ENCODE peak calls at places on chromosomes 1 and 21, in nine cellular contexts. C, N, P, R, Y, E, G, K and H are unnamed samples.

GRCh38 chr21:26845066-26845749 is at the start of gene ADAMTS1:
- DNase-seq in C (peak), N (peak), K (peak), E (peak), G (peak), Y (peak), P (peak), R (peak), H (peak)

GRCh38 chr1:184194251-184194650 is 142.7 kb downstream of the TSEN15 start:
- DNase-seq in C (no peak), N (no peak), E (no peak), R (no peak), Y (no peak), G (no peak), K (peak), P (no peak), H (no peak)

GRCh38 chr1:7089485-7089884 is 304.2 kb downstream of the CAMTA1 start:
- DNase-seq in G (no peak), N (no peak), C (no peak), Y (no peak), K (no peak), E (no peak), P (no peak), R (no peak), H (no peak)

GRCh38 chr1:52423771-52424170 is 19.4 kb downstream of the PRPF38A start:
- DNase-seq in G (no peak), Y (no peak), N (peak), E (no peak), C (peak), P (no peak), K (no peak), R (no peak), H (no peak)

GRCh38 chr1:4653796-4654715 is at the start of gene AJAP1:
- DNase-seq in N (no peak), K (no peak), R (no peak), C (no peak), E (no peak), P (peak), Y (no peak), G (no peak), H (no peak)

GRCh38 chr1:55803429-55803828 is 588.3 kb upstream of the USP24 start:
- DNase-seq in N (no peak), G (no peak), E (no peak), C (no peak), K (no peak), R (peak), Y (no peak), P (no peak), H (no peak)

GRCh38 chr1:167503626-167504458 is 14.5 kb downstream of the CD247 start:
- DNase-seq in E (no peak), P (peak), G (no peak), Y (no peak), C (peak), N (no peak), R (no peak), K (no peak), H (no peak)

GRCh38 chr1:37244083-37244480 is 209.8 kb upstream of the GRIK3 start:
- DNase-seq in K (no peak), E (no peak), N (no peak), R (no peak), Y (no peak), G (no peak), P (no peak), C (no peak), H (no peak)

GRCh38 chr1:207025144-207025880 is 7.2 kb downstream of the C1orf116 start:
- DNase-seq in E (peak), P (peak), Y (peak), N (peak), K (peak), R (no peak), C (no peak), G (no peak), H (no peak)

GRCh38 chr21:15455819-15456462 is 273.8 kb upstream of the USP25 start:
- DNase-seq in K (no peak), P (no peak), R (no peak), N (no peak), Y (no peak), C (no peak), E (no peak), G (no peak), H (no peak)

GRCh38 chr1:54476231-54477109 is 70.3 kb upstream of the SSBP3 start:
- DNase-seq in P (peak), C (no peak), G (no peak), K (no peak), N (no peak), Y (no peak), R (no peak), E (no peak), H (no peak)

GRCh38 chr21:45322960-45323461 is 35.3 kb upstream of the POFUT2 start:
- DNase-seq in N (no peak), Y (no peak), G (no peak), P (peak), R (peak), C (no peak), K (no peak), E (no peak), H (no peak)

GRCh38 chr1:45822644-45823043 is 19.2 kb downstream of the MAST2 start:
- DNase-seq in Y (no peak), E (no peak), N (no peak), C (no peak), G (no peak), P (no peak), R (no peak), K (no peak), H (no peak)

GRCh38 chr1:151801310-151801820 is 3.9 kb downstream of the LINGO4 start:
- DNase-seq in E (no peak), P (peak), Y (no peak), C (no peak), N (no peak), G (no peak), K (no peak), R (no peak), H (peak)

GRCh38 chr1:26535201-26535600 is 5.6 kb downstream of the RPS6KA1 start:
- DNase-seq in G (no peak), R (no peak), K (no peak), Y (no peak), C (no peak), N (no peak), E (no peak), P (no peak), H (no peak)

GRCh38 chr1:151711044-151711800 is 5.4 kb downstream of the CELF3 start:
- DNase-seq in Y (no peak), P (no peak), G (no peak), E (no peak), N (no peak), C (no peak), R (no peak), K (no peak), H (no peak)

GRCh38 chr1:100543640-100544039 is 5.7 kb downstream of the GPR88 start:
- DNase-seq in P (peak), C (no peak), Y (no peak), E (no peak), N (no peak), R (peak), K (peak), G (no peak), H (no peak)

GRCh38 chr1:19484338-19484792 is 974 bp downstream of the CAPZB start:
- DNase-seq in Y (no peak), G (no peak), E (no peak), R (no peak), P (no peak), N (no peak), K (no peak), C (no peak), H (no peak)

GRCh38 chr1:17080881-17081280 is 27.0 kb upstream of the SDHB start:
- DNase-seq in G (no peak), N (no peak), E (no peak), Y (no peak), C (no peak), K (no peak), R (no peak), P (no peak), H (no peak)

GRCh38 chr1:115906627-115907026 is 65.7 kb upstream of the NHLH2 start:
- DNase-seq in R (no peak), N (no peak), C (no peak), E (no peak), P (no peak), Y (no peak), G (no peak), K (peak), H (no peak)

GRCh38 chr1:221637641-221638041 is 104.2 kb downstream of the DUSP10 start:
- DNase-seq in E (no peak), N (peak), Y (peak), R (peak), C (no peak), P (no peak), K (peak), G (no peak), H (no peak)

GRCh38 chr1:58391056-58391455 is 155.5 kb downstream of the OMA1 start:
- DNase-seq in Y (no peak), C (no peak), N (peak), K (no peak), E (no peak), P (peak), R (no peak), G (no peak), H (no peak)

GRCh38 chr1:109158433-109158832 is 44.5 kb downstream of the ELAPOR1 start:
- DNase-seq in C (no peak), R (no peak), K (peak), P (no peak), N (no peak), Y (no peak), G (no peak), E (no peak), H (no peak)

GRCh38 chr1:110069302-110070281 is 880 bp downstream of the ALX3 start:
- DNase-seq in N (no peak), P (peak), Y (no peak), G (no peak), C (no peak), E (no peak), K (no peak), R (no peak), H (no peak)

GRCh38 chr1:200971955-200972711 is 51.4 kb downstream of the KIF21B start:
- DNase-seq in P (peak), R (peak), Y (peak), G (peak), K (peak), C (peak), E (peak), N (peak), H (peak)

GRCh38 chr1:26278303-26278702 is 1.6 kb upstream of the SH3BGRL3 start:
- DNase-seq in R (no peak), K (peak), P (no peak), E (peak), C (no peak), Y (peak), N (no peak), G (peak), H (peak)

GRCh38 chr1:20187103-20187812 is 940 bp upstream of the PLA2G2C start:
- DNase-seq in E (peak), R (no peak), K (peak), C (peak), Y (no peak), N (no peak), P (no peak), G (peak), H (no peak)

GRCh38 chr1:42038261-42038660 is 114.9 kb upstream of the GUCA2B start:
- DNase-seq in C (no peak), R (no peak), Y (no peak), E (no peak), G (no peak), P (no peak), K (no peak), N (no peak), H (no peak)

GRCh38 chr1:63112155-63112914 is 210.0 kb upstream of the FOXD3 start:
- DNase-seq in C (no peak), R (no peak), Y (peak), E (no peak), N (no peak), K (peak), P (no peak), G (no peak), H (peak)

GRCh38 chr1:228404107-228404720 is 2.4 kb downstream of the TRIM11 start:
- DNase-seq in N (no peak), E (no peak), G (no peak), R (no peak), K (no peak), P (peak), C (no peak), Y (no peak), H (no peak)
- H3K4me3 ChIP-seq in N (peak), E (no peak), G (no peak), R (peak), K (peak), P (peak), C (no peak), Y (peak), H (no peak)

DNA sequence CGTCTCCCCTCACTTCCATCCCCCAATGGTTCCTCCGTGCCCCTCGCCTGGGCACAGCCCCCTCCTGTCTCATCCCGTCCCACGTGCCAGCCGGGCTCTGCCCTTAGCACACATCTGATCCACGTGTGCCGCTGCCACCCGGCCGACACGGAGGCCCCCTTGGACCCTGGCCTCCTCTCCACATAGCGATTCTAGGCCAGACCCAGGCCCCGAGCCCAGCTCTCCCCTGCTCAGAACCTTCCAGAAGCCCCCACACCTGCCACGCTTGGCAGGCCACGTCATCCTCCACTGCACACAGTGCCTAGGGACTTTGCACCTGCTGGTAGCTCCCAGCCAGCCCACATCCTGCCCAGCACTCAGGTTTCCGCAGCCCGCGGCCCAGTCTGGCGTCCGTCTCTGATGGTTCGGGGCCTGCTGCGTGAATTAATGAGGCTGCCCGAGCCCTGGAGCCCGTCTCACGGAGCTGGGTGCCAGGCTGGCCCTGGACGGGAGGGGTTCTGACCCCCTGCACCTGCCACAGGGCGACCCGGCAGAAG is 20.1 kb downstream of the PLCH2 start:
- DNase-seq in Y (no peak), R (no peak), C (peak), N (no peak), E (no peak), P (no peak), K (no peak), G (no peak), H (no peak)
- H3K4me3 ChIP-seq in Y (no peak), R (no peak), C (no peak), N (no peak), E (no peak), P (no peak), K (no peak), G (no peak), H (no peak)

GRCh38 chr1:178464566-178464965 is 32.2 kb downstream of the CLEC20A start:
- DNase-seq in P (no peak), K (no peak), Y (no peak), G (no peak), E (no peak), C (no peak), N (no peak), R (no peak), H (no peak)
- H3K4me3 ChIP-seq in P (no peak), K (no peak), Y (no peak), G (no peak), E (no peak), C (no peak), N (no peak), R (no peak), H (no peak)

DNA sequence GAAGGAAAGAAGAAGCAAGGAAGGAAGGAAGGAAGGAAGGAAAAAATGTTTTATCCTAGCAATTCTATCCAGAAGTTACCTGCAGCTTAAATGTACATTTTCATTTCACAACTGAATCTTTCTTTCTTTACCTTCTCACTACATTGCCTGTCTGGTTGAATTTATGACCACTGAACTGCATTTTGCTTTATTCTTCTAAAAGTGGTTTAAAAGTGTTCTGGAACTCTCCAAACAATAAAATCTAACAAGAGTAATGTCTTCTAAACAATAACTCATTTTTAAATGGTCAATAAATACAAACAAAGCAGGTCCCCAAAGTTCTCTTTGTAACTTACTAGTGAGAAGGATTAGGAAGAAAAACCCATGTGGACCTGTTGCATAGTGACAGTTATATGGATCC is 587.5 kb upstream of the NEGR1 start:
- DNase-seq in E (no peak), N (no peak), G (no peak), R (no peak), P (no peak), K (no peak), C (no peak), Y (no peak), H (no peak)
- H3K4me3 ChIP-seq in E (no peak), N (no peak), G (no peak), R (no peak), P (no peak), K (no peak), C (no peak), Y (no peak), H (no peak)

DNA sequence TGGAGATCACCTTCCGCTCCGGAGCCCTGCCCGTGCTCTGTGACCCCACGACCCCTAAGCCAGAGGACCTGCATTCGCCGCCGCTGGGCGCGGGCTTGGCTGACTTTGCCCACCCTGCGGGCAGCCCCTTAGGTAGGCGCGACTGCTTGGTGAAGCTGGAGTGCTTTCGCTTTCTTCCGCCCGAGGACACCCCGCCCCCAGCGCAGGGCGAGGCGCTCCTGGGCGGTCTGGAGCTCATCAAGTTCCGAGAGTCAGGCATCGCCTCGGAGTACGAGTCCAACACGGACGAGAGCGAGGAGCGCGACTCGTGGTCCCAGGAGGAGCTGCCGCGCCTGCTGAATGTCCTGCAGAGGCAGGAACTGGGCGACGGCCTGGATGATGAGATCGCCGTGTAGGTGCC is 9.6 kb downstream of the SPATA46 start:
- DNase-seq in P (no peak), Y (no peak), G (no peak), N (peak), R (no peak), K (no peak), C (no peak), E (no peak), H (no peak)
- H3K4me3 ChIP-seq in P (no peak), Y (peak), G (no peak), N (peak), R (no peak), K (no peak), C (no peak), E (peak), H (no peak)